ENCODE peak calls at places on chromosome 22, in eight cellular contexts. Q is DMS153, F is WTC11, S is hepatocyte, K is naive B cell, U is H9, Y is GM06990, D is non-pigmented ciliary epithelial cell. J is an unnamed sample.

GRCh38 chr22:27492566-27493201 is 308.9 kb downstream of the MN1 start:
- DNase-seq in Q (no peak), F (no peak), S (no peak), K (no peak), U (no peak), Y (no peak), D (no peak), J (no peak)

GRCh38 chr22:46767249-46767985 is 5.0 kb downstream of the TBC1D22A start:
- DNase-seq in Q (no peak), F (no peak), S (no peak), K (no peak), U (no peak), Y (no peak), D (no peak), J (no peak)

GRCh38 chr22:40482391-40482790 is 112.0 kb downstream of the SGSM3 start:
- DNase-seq in Q (no peak), F (no peak), S (no peak), K (no peak), U (no peak), Y (no peak), D (no peak), J (no peak)

GRCh38 chr22:44312766-44313165 is at the start of gene SHISAL1:
- DNase-seq in Q (no peak), F (no peak), S (no peak), K (no peak), U (no peak), Y (no peak), D (no peak), J (peak)

GRCh38 chr22:16989915-16990314 is 18.1 kb downstream of the GAB4 start:
- DNase-seq in Q (no peak), F (no peak), S (no peak), K (no peak), U (no peak), Y (no peak), D (no peak), J (no peak)

GRCh38 chr22:50317674-50318073 is 9.1 kb downstream of the DENND6B start:
- DNase-seq in Q (no peak), F (no peak), S (no peak), K (no peak), U (no peak), Y (no peak), D (no peak), J (no peak)

GRCh38 chr22:20111045-20111688 is 4.7 kb upstream of the RANBP1 start:
- DNase-seq in Q (no peak), F (no peak), S (peak), K (no peak), U (no peak), Y (no peak), D (no peak), J (peak)

GRCh38 chr22:37905534-37906363 is at the start of gene MICALL1:
- DNase-seq in Q (peak), F (peak), S (peak), K (peak), U (peak), Y (peak), D (no peak), J (peak)

GRCh38 chr22:25935266-25936058 is 193.5 kb downstream of the MYO18B start:
- DNase-seq in Q (no peak), F (no peak), S (no peak), K (no peak), U (no peak), Y (no peak), D (no peak), J (peak)

GRCh38 chr22:47927811-47928210 is 1165.4 kb downstream of the TBC1D22A start:
- DNase-seq in Q (no peak), F (no peak), S (no peak), K (no peak), U (no peak), Y (no peak), D (no peak), J (no peak)

GRCh38 chr22:29519996-29520395 is 33.6 kb downstream of the THOC5 start:
- DNase-seq in Q (no peak), F (no peak), S (no peak), K (no peak), U (no peak), Y (no peak), D (no peak), J (no peak)

GRCh38 chr22:30370681-30371080 is 13.9 kb downstream of the CCDC157 start:
- DNase-seq in Q (no peak), F (no peak), S (no peak), K (no peak), U (no peak), Y (no peak), D (no peak), J (peak)

GRCh38 chr22:38873469-38874411 is 1.7 kb upstream of the CBX6 start:
- DNase-seq in Q (peak), F (no peak), S (peak), K (no peak), U (no peak), Y (peak), D (no peak), J (peak)

GRCh38 chr22:35275580-35275979 is 18.3 kb downstream of the HMGXB4 start:
- DNase-seq in Q (no peak), F (no peak), S (no peak), K (no peak), U (no peak), Y (no peak), D (no peak), J (no peak)

GRCh38 chr22:39253427-39254070 is 8.8 kb upstream of the PDGFB start:
- DNase-seq in Q (peak), F (no peak), S (peak), K (no peak), U (no peak), Y (peak), D (peak), J (peak)

GRCh38 chr22:41231369-41231768 is 9.4 kb downstream of the CHADL start:
- DNase-seq in Q (no peak), F (no peak), S (no peak), K (no peak), U (no peak), Y (no peak), D (no peak), J (peak)

GRCh38 chr22:25823276-25823675 is 81.3 kb downstream of the MYO18B start:
- DNase-seq in Q (no peak), F (no peak), S (no peak), K (no peak), U (no peak), Y (no peak), D (no peak), J (no peak)